ENCODE peak calls at places on chromosomes 7 and 10, in seven cellular contexts. One of them, this sample, is unnamed. For H3K4me1, the result is how much of the 10 kb centered on the place peaks cover.

GRCh38 chr10:124320778-124321432 is 97.8 kb downstream of the OAT start:
- DNase-seq in lung: no peak
- DNase-seq in kidney: no peak
- DNase-seq in HCT116: no peak
- DNase-seq in left lung: no peak
- DNase-seq in astrocyte: no peak
- DNase-seq in Peyer's patch: no peak
- DNase-seq in this sample: no peak

GRCh38 chr10:122911889-122912484 is 1.6 kb downstream of the FAM24A start:
- DNase-seq in HCT116: no peak
- DNase-seq in kidney: no peak
- DNase-seq in astrocyte: peak
- DNase-seq in left lung: no peak
- DNase-seq in Peyer's patch: no peak
- DNase-seq in lung: no peak
- DNase-seq in this sample: no peak

GRCh38 chr10:94361161-94361794 is 1.5 kb downstream of the NOC3L start:
- DNase-seq in lung: no peak
- DNase-seq in kidney: no peak
- DNase-seq in HCT116: no peak
- DNase-seq in Peyer's patch: peak
- DNase-seq in astrocyte: no peak
- DNase-seq in left lung: no peak
- DNase-seq in this sample: no peak

GRCh38 chr7:139644191-139644590 is 120.7 kb downstream of the CLEC2L start:
- DNase-seq in lung: no peak
- DNase-seq in Peyer's patch: no peak
- DNase-seq in left lung: no peak
- DNase-seq in kidney: no peak
- DNase-seq in astrocyte: no peak
- DNase-seq in HCT116: no peak
- DNase-seq in this sample: no peak

GRCh38 chr10:72812415-72812797 is 81.1 kb upstream of the OIT3 start:
- DNase-seq in astrocyte: no peak
- DNase-seq in HCT116: no peak
- DNase-seq in Peyer's patch: no peak
- DNase-seq in lung: no peak
- DNase-seq in left lung: no peak
- DNase-seq in kidney: no peak
- DNase-seq in this sample: no peak

GRCh38 chr7:75040512-75040911 is 33.1 kb downstream of the RCC1L start:
- DNase-seq in HCT116: no peak
- DNase-seq in astrocyte: no peak
- DNase-seq in left lung: no peak
- DNase-seq in lung: no peak
- DNase-seq in Peyer's patch: no peak
- DNase-seq in kidney: no peak
- DNase-seq in this sample: no peak

GRCh38 chr7:44791278-44792219 is 4.9 kb upstream of the PPIA start:
- DNase-seq in left lung: no peak
- DNase-seq in HCT116: no peak
- DNase-seq in astrocyte: peak
- DNase-seq in Peyer's patch: no peak
- DNase-seq in lung: no peak
- DNase-seq in kidney: no peak
- DNase-seq in this sample: no peak

GRCh38 chr7:44284881-44285541 is 40.4 kb downstream of the CAMK2B start:
- DNase-seq in kidney: peak
- DNase-seq in astrocyte: no peak
- DNase-seq in lung: no peak
- DNase-seq in left lung: peak
- DNase-seq in HCT116: no peak
- DNase-seq in Peyer's patch: peak
- DNase-seq in this sample: peak

GRCh38 chr7:25014735-25015134 is 34.8 kb upstream of the OSBPL3 start:
- DNase-seq in kidney: no peak
- DNase-seq in HCT116: no peak
- DNase-seq in astrocyte: peak
- DNase-seq in Peyer's patch: no peak
- DNase-seq in lung: no peak
- DNase-seq in left lung: no peak
- DNase-seq in this sample: no peak

GRCh38 chr7:115561341-115562110 is 469.0 kb downstream of the TFEC start:
- DNase-seq in astrocyte: peak
- DNase-seq in lung: no peak
- DNase-seq in HCT116: no peak
- DNase-seq in left lung: no peak
- DNase-seq in kidney: no peak
- DNase-seq in Peyer's patch: no peak
- DNase-seq in this sample: no peak

GRCh38 chr10:15726042-15726441 is 6.3 kb upstream of the ITGA8 start:
- DNase-seq in Peyer's patch: no peak
- DNase-seq in kidney: no peak
- DNase-seq in left lung: no peak
- DNase-seq in astrocyte: no peak
- DNase-seq in lung: no peak
- DNase-seq in HCT116: no peak
- DNase-seq in this sample: no peak

GRCh38 chr7:131674131-131674530 is 117.7 kb upstream of the PODXL start:
- DNase-seq in astrocyte: no peak
- DNase-seq in left lung: no peak
- DNase-seq in HCT116: no peak
- DNase-seq in lung: no peak
- DNase-seq in kidney: no peak
- DNase-seq in Peyer's patch: no peak
- DNase-seq in this sample: no peak

GRCh38 chr7:92751902-92752901 is 84.2 kb downstream of the CDK6 start:
- DNase-seq in astrocyte: peak
- DNase-seq in kidney: no peak
- DNase-seq in Peyer's patch: no peak
- DNase-seq in left lung: no peak
- DNase-seq in HCT116: peak
- DNase-seq in lung: no peak
- DNase-seq in this sample: no peak

GRCh38 chr10:45461034-45461433 is 87.0 kb downstream of the ALOX5 start:
- DNase-seq in HCT116: no peak
- DNase-seq in astrocyte: no peak
- DNase-seq in lung: no peak
- DNase-seq in left lung: no peak
- DNase-seq in kidney: no peak
- DNase-seq in Peyer's patch: peak
- DNase-seq in this sample: no peak

GRCh38 chr10:63713191-63714144 is 192.3 kb downstream of the REEP3 start:
- DNase-seq in Peyer's patch: peak
- DNase-seq in left lung: peak
- DNase-seq in astrocyte: peak
- DNase-seq in kidney: peak
- DNase-seq in lung: no peak
- DNase-seq in HCT116: no peak
- DNase-seq in this sample: no peak

GRCh38 chr10:101301111-101301731 is 52.7 kb upstream of the BTRC start:
- DNase-seq in Peyer's patch: peak
- DNase-seq in kidney: no peak
- DNase-seq in HCT116: peak
- DNase-seq in astrocyte: no peak
- DNase-seq in lung: no peak
- DNase-seq in left lung: no peak
- DNase-seq in this sample: no peak

GRCh38 chr7:98324782-98325181 is 43.3 kb downstream of the BRI3 start:
- DNase-seq in kidney: no peak
- DNase-seq in Peyer's patch: no peak
- DNase-seq in astrocyte: no peak
- DNase-seq in left lung: no peak
- DNase-seq in HCT116: no peak
- DNase-seq in lung: no peak
- DNase-seq in this sample: no peak

GRCh38 chr10:120948889-120949382 is 97.8 kb downstream of the WDR11 start:
- DNase-seq in left lung: peak
- DNase-seq in kidney: peak
- DNase-seq in astrocyte: peak
- DNase-seq in lung: no peak
- DNase-seq in Peyer's patch: peak
- DNase-seq in HCT116: peak
- DNase-seq in this sample: no peak

GRCh38 chr10:598415-599170 is 90.9 kb downstream of the DIP2C start:
- DNase-seq in astrocyte: peak
- DNase-seq in HCT116: no peak
- DNase-seq in Peyer's patch: no peak
- DNase-seq in kidney: no peak
- DNase-seq in lung: no peak
- DNase-seq in left lung: no peak
- DNase-seq in this sample: no peak

GRCh38 chr7:149228831-149229471 is 10.5 kb upstream of the ZNF212 start:
- DNase-seq in astrocyte: no peak
- DNase-seq in Peyer's patch: no peak
- DNase-seq in lung: no peak
- DNase-seq in left lung: no peak
- DNase-seq in kidney: no peak
- DNase-seq in HCT116: no peak
- DNase-seq in this sample: no peak

GRCh38 chr10:17506390-17506789 is 52.0 kb upstream of the ST8SIA6 start:
- DNase-seq in lung: no peak
- DNase-seq in left lung: no peak
- DNase-seq in Peyer's patch: no peak
- DNase-seq in astrocyte: no peak
- DNase-seq in HCT116: no peak
- DNase-seq in kidney: no peak
- DNase-seq in this sample: no peak

GRCh38 chr10:17506859-17507471 is 52.6 kb upstream of the ST8SIA6 start:
- DNase-seq in astrocyte: no peak
- DNase-seq in lung: no peak
- DNase-seq in Peyer's patch: no peak
- DNase-seq in HCT116: no peak
- DNase-seq in kidney: no peak
- DNase-seq in left lung: no peak
- DNase-seq in this sample: no peak

GRCh38 chr10:17504547-17505245 is 50.3 kb upstream of the ST8SIA6 start:
- DNase-seq in left lung: no peak
- DNase-seq in astrocyte: peak
- DNase-seq in lung: no peak
- DNase-seq in HCT116: no peak
- DNase-seq in Peyer's patch: no peak
- DNase-seq in kidney: no peak
- DNase-seq in this sample: no peak

GRCh38 chr10:17510242-17510908 is 56.0 kb upstream of the ST8SIA6 start:
- DNase-seq in kidney: no peak
- DNase-seq in left lung: no peak
- DNase-seq in Peyer's patch: no peak
- DNase-seq in lung: no peak
- DNase-seq in HCT116: no peak
- DNase-seq in astrocyte: no peak
- DNase-seq in this sample: no peak

DNA sequence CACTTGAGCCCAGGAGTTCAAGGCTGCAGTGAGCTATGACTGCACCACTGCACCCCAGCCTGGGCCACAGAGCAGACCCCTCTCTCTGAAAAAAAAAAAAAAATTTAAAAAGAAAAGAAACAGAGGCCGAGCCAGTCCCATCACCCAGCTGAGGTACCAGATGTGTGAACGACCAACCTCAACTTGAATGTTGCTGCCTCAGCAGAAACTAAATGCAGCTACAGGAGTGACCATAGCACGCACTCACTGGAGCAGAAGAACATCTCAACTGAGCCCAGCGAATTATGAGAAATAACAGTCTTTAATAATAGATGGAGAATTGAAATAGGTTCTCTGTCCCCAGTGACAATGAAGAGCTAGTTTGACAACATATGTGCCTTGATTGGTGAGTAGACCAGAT is 53.1 kb upstream of the ST8SIA6 start:
- DNase-seq in Peyer's patch: no peak
- DNase-seq in kidney: no peak
- DNase-seq in HCT116: no peak
- DNase-seq in left lung: no peak
- DNase-seq in lung: no peak
- DNase-seq in astrocyte: no peak
- DNase-seq in this sample: no peak
- H3K4me1 ChIP-seq in Peyer's patch: under half
- H3K4me1 ChIP-seq in kidney: under half
- H3K4me1 ChIP-seq in HCT116: under half
- H3K4me1 ChIP-seq in left lung: under half
- H3K4me1 ChIP-seq in lung: under half
- H3K4me1 ChIP-seq in astrocyte: under half
- H3K4me1 ChIP-seq in this sample: under half

DNA sequence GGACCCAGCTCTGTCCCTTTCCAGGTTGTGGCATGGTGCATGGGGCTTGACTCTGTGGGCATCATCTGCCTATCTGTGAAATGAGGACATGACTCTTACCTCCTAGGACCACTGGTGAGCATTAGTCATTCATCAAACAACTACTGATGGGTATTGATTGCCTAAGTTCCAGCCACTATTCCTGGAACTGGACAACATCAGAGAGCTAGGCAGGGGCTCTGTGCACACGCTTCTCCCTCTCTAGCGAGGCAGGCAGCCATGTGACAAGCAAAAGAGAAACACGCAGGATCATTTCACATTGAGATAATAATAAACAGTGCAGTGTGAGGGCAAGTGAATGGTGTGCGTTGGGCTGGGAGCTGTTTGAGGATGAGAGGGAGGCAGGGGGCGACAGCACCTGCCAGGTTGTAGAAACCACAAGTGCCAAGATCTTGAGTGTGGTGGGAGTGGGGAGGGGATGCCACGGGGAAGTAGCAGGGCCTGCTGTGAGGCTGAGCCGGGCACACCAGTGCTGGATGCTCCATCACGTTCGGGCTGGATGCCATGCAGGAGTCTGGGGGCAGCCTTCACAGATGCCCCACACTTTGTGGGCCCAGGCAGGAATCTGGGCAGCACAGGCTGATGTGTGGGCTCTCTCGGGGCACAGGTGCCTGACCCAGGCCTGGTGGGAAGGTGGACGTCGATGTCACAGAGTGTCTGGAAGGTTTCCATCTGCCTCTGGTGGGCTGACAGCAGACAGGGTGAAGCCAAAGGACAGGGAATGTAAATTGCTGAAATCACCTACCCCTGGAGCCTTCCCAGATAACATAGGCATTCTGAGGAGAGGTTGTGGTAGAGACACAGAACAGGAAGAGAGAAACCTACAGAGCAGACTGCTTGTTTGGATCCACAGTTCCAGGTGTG is 405.5 kb downstream of the RPS24 start:
- DNase-seq in astrocyte: no peak
- DNase-seq in kidney: no peak
- DNase-seq in left lung: no peak
- DNase-seq in HCT116: no peak
- DNase-seq in Peyer's patch: no peak
- DNase-seq in lung: no peak
- DNase-seq in this sample: no peak
- TF ChIP-seq CTCF in astrocyte: no peak
- TF ChIP-seq CTCF in kidney: no peak
- TF ChIP-seq CTCF in left lung: no peak
- TF ChIP-seq CTCF in HCT116: no peak
- TF ChIP-seq CTCF in Peyer's patch: no peak
- TF ChIP-seq CTCF in lung: no peak
- TF ChIP-seq CTCF in this sample: no peak

GRCh38 chr10:61355211-61355610 is 98.0 kb downstream of the TMEM26 start:
- DNase-seq in astrocyte: no peak
- DNase-seq in Peyer's patch: no peak
- DNase-seq in left lung: no peak
- DNase-seq in lung: no peak
- DNase-seq in HCT116: no peak
- DNase-seq in kidney: no peak
- DNase-seq in this sample: no peak
- H3K27ac ChIP-seq in astrocyte: no peak
- H3K27ac ChIP-seq in Peyer's patch: no peak
- H3K27ac ChIP-seq in left lung: no peak
- H3K27ac ChIP-seq in lung: no peak
- H3K27ac ChIP-seq in HCT116: no peak
- H3K27ac ChIP-seq in kidney: no peak
- H3K27ac ChIP-seq in this sample: no peak

GRCh38 chr10:85794553-85794952 is 572.0 kb downstream of the GRID1 start:
- DNase-seq in astrocyte: no peak
- DNase-seq in kidney: no peak
- DNase-seq in Peyer's patch: no peak
- DNase-seq in HCT116: no peak
- DNase-seq in lung: no peak
- DNase-seq in left lung: no peak
- DNase-seq in this sample: no peak
- H3K4me1 ChIP-seq in astrocyte: under half
- H3K4me1 ChIP-seq in kidney: under half
- H3K4me1 ChIP-seq in Peyer's patch: under half
- H3K4me1 ChIP-seq in HCT116: under half
- H3K4me1 ChIP-seq in lung: under half
- H3K4me1 ChIP-seq in left lung: under half
- H3K4me1 ChIP-seq in this sample: under half